ENCODE peak calls at places on chromosomes 1 and 21, in seven cellular contexts. One of them, this sample, is unnamed.

GRCh38 chr1:54340876-54341275 is 65.3 kb downstream of the SSBP3 start:
- DNase-seq in NCI-H1092: no peak
- DNase-seq in lower lobe of right lung: no peak
- DNase-seq in activated CD8-positive, alpha-beta memory T cell treated with anti-CD3 and anti-CD28 coated beads, Interleukin-2, amount 50 U/mL, for 48 hours: no peak
- DNase-seq in CD8-positive, alpha-beta memory T cell: no peak
- DNase-seq in EL: no peak
- DNase-seq in WTC11: no peak
- DNase-seq in this sample: no peak

GRCh38 chr1:44828003-44828651 is 14.9 kb downstream of the PTCH2 start:
- DNase-seq in activated CD8-positive, alpha-beta memory T cell treated with anti-CD3 and anti-CD28 coated beads, Interleukin-2, amount 50 U/mL, for 48 hours: no peak
- DNase-seq in NCI-H1092: no peak
- DNase-seq in WTC11: no peak
- DNase-seq in CD8-positive, alpha-beta memory T cell: no peak
- DNase-seq in lower lobe of right lung: no peak
- DNase-seq in EL: no peak
- DNase-seq in this sample: no peak

GRCh38 chr1:68814067-68814466 is 317.2 kb upstream of the DEPDC1 start:
- DNase-seq in EL: no peak
- DNase-seq in NCI-H1092: no peak
- DNase-seq in CD8-positive, alpha-beta memory T cell: no peak
- DNase-seq in lower lobe of right lung: no peak
- DNase-seq in activated CD8-positive, alpha-beta memory T cell treated with anti-CD3 and anti-CD28 coated beads, Interleukin-2, amount 50 U/mL, for 48 hours: no peak
- DNase-seq in WTC11: no peak
- DNase-seq in this sample: no peak

GRCh38 chr1:180424848-180425457 is 77.4 kb downstream of the ACBD6 start:
- DNase-seq in CD8-positive, alpha-beta memory T cell: no peak
- DNase-seq in lower lobe of right lung: no peak
- DNase-seq in NCI-H1092: peak; percentile 23
- DNase-seq in WTC11: no peak
- DNase-seq in activated CD8-positive, alpha-beta memory T cell treated with anti-CD3 and anti-CD28 coated beads, Interleukin-2, amount 50 U/mL, for 48 hours: no peak
- DNase-seq in EL: no peak
- DNase-seq in this sample: peak; percentile 94

GRCh38 chr21:27246741-27247140 is 279.9 kb upstream of the ADAMTS5 start:
- DNase-seq in WTC11: no peak
- DNase-seq in EL: peak; percentile 56
- DNase-seq in activated CD8-positive, alpha-beta memory T cell treated with anti-CD3 and anti-CD28 coated beads, Interleukin-2, amount 50 U/mL, for 48 hours: no peak
- DNase-seq in lower lobe of right lung: no peak
- DNase-seq in NCI-H1092: no peak
- DNase-seq in CD8-positive, alpha-beta memory T cell: no peak
- DNase-seq in this sample: no peak

GRCh38 chr1:6538958-6539357 is 15.4 kb downstream of the NOL9 start:
- DNase-seq in WTC11: no peak
- DNase-seq in activated CD8-positive, alpha-beta memory T cell treated with anti-CD3 and anti-CD28 coated beads, Interleukin-2, amount 50 U/mL, for 48 hours: no peak
- DNase-seq in EL: peak; percentile 67
- DNase-seq in NCI-H1092: no peak
- DNase-seq in lower lobe of right lung: no peak
- DNase-seq in CD8-positive, alpha-beta memory T cell: no peak
- DNase-seq in this sample: no peak

GRCh38 chr1:30743584-30744059 is 14.0 kb downstream of the LAPTM5 start:
- DNase-seq in WTC11: no peak
- DNase-seq in CD8-positive, alpha-beta memory T cell: peak; percentile 67
- DNase-seq in lower lobe of right lung: no peak
- DNase-seq in EL: no peak
- DNase-seq in NCI-H1092: no peak
- DNase-seq in activated CD8-positive, alpha-beta memory T cell treated with anti-CD3 and anti-CD28 coated beads, Interleukin-2, amount 50 U/mL, for 48 hours: no peak
- DNase-seq in this sample: no peak

GRCh38 chr1:61642475-61643232 is 82.3 kb downstream of the TM2D1 start:
- DNase-seq in WTC11: peak; percentile 19
- DNase-seq in EL: no peak
- DNase-seq in lower lobe of right lung: no peak
- DNase-seq in CD8-positive, alpha-beta memory T cell: no peak
- DNase-seq in activated CD8-positive, alpha-beta memory T cell treated with anti-CD3 and anti-CD28 coated beads, Interleukin-2, amount 50 U/mL, for 48 hours: no peak
- DNase-seq in NCI-H1092: no peak
- DNase-seq in this sample: no peak

GRCh38 chr1:89022167-89022959 is at the start of gene GBP3:
- DNase-seq in CD8-positive, alpha-beta memory T cell: no peak
- DNase-seq in NCI-H1092: peak; percentile 1
- DNase-seq in WTC11: no peak
- DNase-seq in lower lobe of right lung: no peak
- DNase-seq in activated CD8-positive, alpha-beta memory T cell treated with anti-CD3 and anti-CD28 coated beads, Interleukin-2, amount 50 U/mL, for 48 hours: no peak
- DNase-seq in EL: peak; percentile 66
- DNase-seq in this sample: no peak

GRCh38 chr1:94721240-94721639 is 98.9 kb upstream of the SLC44A3 start:
- DNase-seq in lower lobe of right lung: no peak
- DNase-seq in EL: no peak
- DNase-seq in NCI-H1092: no peak
- DNase-seq in CD8-positive, alpha-beta memory T cell: no peak
- DNase-seq in activated CD8-positive, alpha-beta memory T cell treated with anti-CD3 and anti-CD28 coated beads, Interleukin-2, amount 50 U/mL, for 48 hours: no peak
- DNase-seq in WTC11: no peak
- DNase-seq in this sample: no peak

GRCh38 chr1:186225089-186225488 is 150.0 kb downstream of the TPR start:
- DNase-seq in lower lobe of right lung: no peak
- DNase-seq in CD8-positive, alpha-beta memory T cell: no peak
- DNase-seq in activated CD8-positive, alpha-beta memory T cell treated with anti-CD3 and anti-CD28 coated beads, Interleukin-2, amount 50 U/mL, for 48 hours: no peak
- DNase-seq in WTC11: no peak
- DNase-seq in NCI-H1092: no peak
- DNase-seq in EL: peak; percentile 27
- DNase-seq in this sample: no peak

GRCh38 chr1:96538883-96539282 is 182.7 kb upstream of the PTBP2 start:
- DNase-seq in activated CD8-positive, alpha-beta memory T cell treated with anti-CD3 and anti-CD28 coated beads, Interleukin-2, amount 50 U/mL, for 48 hours: no peak
- DNase-seq in EL: peak; percentile 72
- DNase-seq in WTC11: no peak
- DNase-seq in CD8-positive, alpha-beta memory T cell: no peak
- DNase-seq in lower lobe of right lung: no peak
- DNase-seq in NCI-H1092: no peak
- DNase-seq in this sample: no peak

GRCh38 chr1:156494309-156494895 is 6.2 kb downstream of the MEF2D start:
- DNase-seq in NCI-H1092: no peak
- DNase-seq in EL: no peak
- DNase-seq in activated CD8-positive, alpha-beta memory T cell treated with anti-CD3 and anti-CD28 coated beads, Interleukin-2, amount 50 U/mL, for 48 hours: no peak
- DNase-seq in CD8-positive, alpha-beta memory T cell: no peak
- DNase-seq in lower lobe of right lung: no peak
- DNase-seq in WTC11: no peak
- DNase-seq in this sample: no peak

GRCh38 chr1:212313616-212314015 is 28.4 kb downstream of the PPP2R5A start:
- DNase-seq in activated CD8-positive, alpha-beta memory T cell treated with anti-CD3 and anti-CD28 coated beads, Interleukin-2, amount 50 U/mL, for 48 hours: no peak
- DNase-seq in CD8-positive, alpha-beta memory T cell: no peak
- DNase-seq in EL: peak; percentile 67
- DNase-seq in lower lobe of right lung: no peak
- DNase-seq in NCI-H1092: no peak
- DNase-seq in WTC11: no peak
- DNase-seq in this sample: no peak

GRCh38 chr1:1603671-1604373 is 3.9 kb upstream of the FNDC10 start:
- DNase-seq in lower lobe of right lung: no peak
- DNase-seq in activated CD8-positive, alpha-beta memory T cell treated with anti-CD3 and anti-CD28 coated beads, Interleukin-2, amount 50 U/mL, for 48 hours: no peak
- DNase-seq in WTC11: no peak
- DNase-seq in NCI-H1092: no peak
- DNase-seq in CD8-positive, alpha-beta memory T cell: no peak
- DNase-seq in EL: no peak
- DNase-seq in this sample: no peak

GRCh38 chr1:75614455-75615379 is 3.8 kb upstream of the SLC44A5 start:
- DNase-seq in lower lobe of right lung: peak; percentile 47
- DNase-seq in activated CD8-positive, alpha-beta memory T cell treated with anti-CD3 and anti-CD28 coated beads, Interleukin-2, amount 50 U/mL, for 48 hours: peak; percentile 75
- DNase-seq in WTC11: peak; percentile 82
- DNase-seq in EL: peak; percentile 34
- DNase-seq in NCI-H1092: peak; percentile 68
- DNase-seq in CD8-positive, alpha-beta memory T cell: no peak
- DNase-seq in this sample: no peak

GRCh38 chr1:16139473-16139962 is 16.4 kb downstream of the EPHA2 start:
- DNase-seq in CD8-positive, alpha-beta memory T cell: no peak
- DNase-seq in activated CD8-positive, alpha-beta memory T cell treated with anti-CD3 and anti-CD28 coated beads, Interleukin-2, amount 50 U/mL, for 48 hours: no peak
- DNase-seq in lower lobe of right lung: no peak
- DNase-seq in WTC11: no peak
- DNase-seq in EL: peak; percentile 96
- DNase-seq in NCI-H1092: no peak
- DNase-seq in this sample: no peak

GRCh38 chr1:168637350-168637991 is 61.1 kb downstream of the XCL1 start:
- DNase-seq in CD8-positive, alpha-beta memory T cell: no peak
- DNase-seq in EL: peak; percentile 36
- DNase-seq in activated CD8-positive, alpha-beta memory T cell treated with anti-CD3 and anti-CD28 coated beads, Interleukin-2, amount 50 U/mL, for 48 hours: no peak
- DNase-seq in lower lobe of right lung: no peak
- DNase-seq in NCI-H1092: peak; percentile 58
- DNase-seq in WTC11: no peak
- DNase-seq in this sample: peak; percentile 67

GRCh38 chr1:171179323-171180227 is 5.5 kb upstream of the FMO2 start:
- DNase-seq in lower lobe of right lung: no peak
- DNase-seq in CD8-positive, alpha-beta memory T cell: no peak
- DNase-seq in WTC11: no peak
- DNase-seq in activated CD8-positive, alpha-beta memory T cell treated with anti-CD3 and anti-CD28 coated beads, Interleukin-2, amount 50 U/mL, for 48 hours: no peak
- DNase-seq in NCI-H1092: no peak
- DNase-seq in EL: no peak
- DNase-seq in this sample: no peak

GRCh38 chr1:24374891-24375786 is 38.4 kb downstream of the STPG1 start:
- DNase-seq in activated CD8-positive, alpha-beta memory T cell treated with anti-CD3 and anti-CD28 coated beads, Interleukin-2, amount 50 U/mL, for 48 hours: no peak
- DNase-seq in lower lobe of right lung: no peak
- DNase-seq in CD8-positive, alpha-beta memory T cell: no peak
- DNase-seq in WTC11: peak; percentile 42
- DNase-seq in NCI-H1092: no peak
- DNase-seq in EL: peak; percentile 45
- DNase-seq in this sample: no peak

GRCh38 chr1:228544021-228544850 is 57.1 kb downstream of the RNF187 start:
- DNase-seq in CD8-positive, alpha-beta memory T cell: no peak
- DNase-seq in WTC11: no peak
- DNase-seq in lower lobe of right lung: no peak
- DNase-seq in activated CD8-positive, alpha-beta memory T cell treated with anti-CD3 and anti-CD28 coated beads, Interleukin-2, amount 50 U/mL, for 48 hours: no peak
- DNase-seq in EL: no peak
- DNase-seq in NCI-H1092: no peak
- DNase-seq in this sample: no peak

GRCh38 chr1:26254404-26254803 is 20.4 kb downstream of the CEP85 start:
- DNase-seq in CD8-positive, alpha-beta memory T cell: no peak
- DNase-seq in WTC11: no peak
- DNase-seq in EL: no peak
- DNase-seq in activated CD8-positive, alpha-beta memory T cell treated with anti-CD3 and anti-CD28 coated beads, Interleukin-2, amount 50 U/mL, for 48 hours: no peak
- DNase-seq in lower lobe of right lung: no peak
- DNase-seq in NCI-H1092: no peak
- DNase-seq in this sample: no peak

GRCh38 chr1:147834189-147834588 is 68.4 kb upstream of the GJA8 start:
- DNase-seq in WTC11: no peak
- DNase-seq in CD8-positive, alpha-beta memory T cell: no peak
- DNase-seq in EL: no peak
- DNase-seq in activated CD8-positive, alpha-beta memory T cell treated with anti-CD3 and anti-CD28 coated beads, Interleukin-2, amount 50 U/mL, for 48 hours: no peak
- DNase-seq in NCI-H1092: no peak
- DNase-seq in lower lobe of right lung: no peak
- DNase-seq in this sample: no peak

GRCh38 chr1:24888971-24889670 is 41.0 kb downstream of the RUNX3 start:
- DNase-seq in activated CD8-positive, alpha-beta memory T cell treated with anti-CD3 and anti-CD28 coated beads, Interleukin-2, amount 50 U/mL, for 48 hours: no peak
- DNase-seq in CD8-positive, alpha-beta memory T cell: no peak
- DNase-seq in lower lobe of right lung: no peak
- DNase-seq in WTC11: no peak
- DNase-seq in NCI-H1092: no peak
- DNase-seq in EL: peak; percentile 68
- DNase-seq in this sample: no peak

GRCh38 chr21:39386194-39386593 is 37.3 kb upstream of the HMGN1 start:
- DNase-seq in lower lobe of right lung: no peak
- DNase-seq in NCI-H1092: peak; percentile 36
- DNase-seq in activated CD8-positive, alpha-beta memory T cell treated with anti-CD3 and anti-CD28 coated beads, Interleukin-2, amount 50 U/mL, for 48 hours: peak; percentile 62
- DNase-seq in WTC11: no peak
- DNase-seq in CD8-positive, alpha-beta memory T cell: no peak
- DNase-seq in EL: no peak
- DNase-seq in this sample: no peak

GRCh38 chr1:26318338-26319064 is 743 bp downstream of the CD52 start:
- DNase-seq in WTC11: no peak
- DNase-seq in lower lobe of right lung: peak; percentile 72
- DNase-seq in EL: no peak
- DNase-seq in CD8-positive, alpha-beta memory T cell: no peak
- DNase-seq in NCI-H1092: no peak
- DNase-seq in activated CD8-positive, alpha-beta memory T cell treated with anti-CD3 and anti-CD28 coated beads, Interleukin-2, amount 50 U/mL, for 48 hours: peak; percentile 75
- DNase-seq in this sample: no peak

GRCh38 chr1:227889863-227890405 is 57.8 kb downstream of the WNT9A start:
- DNase-seq in NCI-H1092: no peak
- DNase-seq in EL: no peak
- DNase-seq in CD8-positive, alpha-beta memory T cell: no peak
- DNase-seq in lower lobe of right lung: peak; percentile 42
- DNase-seq in activated CD8-positive, alpha-beta memory T cell treated with anti-CD3 and anti-CD28 coated beads, Interleukin-2, amount 50 U/mL, for 48 hours: peak; percentile 39
- DNase-seq in WTC11: no peak
- DNase-seq in this sample: no peak

GRCh38 chr1:162590686-162591085 is 29.2 kb downstream of the UAP1 start:
- DNase-seq in EL: no peak
- DNase-seq in lower lobe of right lung: no peak
- DNase-seq in WTC11: no peak
- DNase-seq in activated CD8-positive, alpha-beta memory T cell treated with anti-CD3 and anti-CD28 coated beads, Interleukin-2, amount 50 U/mL, for 48 hours: no peak
- DNase-seq in CD8-positive, alpha-beta memory T cell: no peak
- DNase-seq in NCI-H1092: no peak
- DNase-seq in this sample: no peak

GRCh38 chr21:29018540-29018939 is 609 bp downstream of the RWDD2B start:
- DNase-seq in WTC11: no peak
- DNase-seq in NCI-H1092: no peak
- DNase-seq in EL: no peak
- DNase-seq in activated CD8-positive, alpha-beta memory T cell treated with anti-CD3 and anti-CD28 coated beads, Interleukin-2, amount 50 U/mL, for 48 hours: no peak
- DNase-seq in CD8-positive, alpha-beta memory T cell: no peak
- DNase-seq in lower lobe of right lung: no peak
- DNase-seq in this sample: no peak

GRCh38 chr1:98793136-98793535 is 131.6 kb downstream of the SNX7 start:
- DNase-seq in CD8-positive, alpha-beta memory T cell: no peak
- DNase-seq in lower lobe of right lung: no peak
- DNase-seq in WTC11: no peak
- DNase-seq in activated CD8-positive, alpha-beta memory T cell treated with anti-CD3 and anti-CD28 coated beads, Interleukin-2, amount 50 U/mL, for 48 hours: no peak
- DNase-seq in EL: peak; percentile 9
- DNase-seq in NCI-H1092: no peak
- DNase-seq in this sample: no peak

GRCh38 chr21:33478858-33479678 is 706 bp downstream of the TMEM50B start:
- DNase-seq in WTC11: peak; percentile 69
- DNase-seq in lower lobe of right lung: peak; percentile 69
- DNase-seq in NCI-H1092: peak; percentile 3
- DNase-seq in EL: peak; percentile 42
- DNase-seq in activated CD8-positive, alpha-beta memory T cell treated with anti-CD3 and anti-CD28 coated beads, Interleukin-2, amount 50 U/mL, for 48 hours: peak; percentile 72
- DNase-seq in CD8-positive, alpha-beta memory T cell: peak; percentile 29
- DNase-seq in this sample: no peak

GRCh38 chr1:17404034-17404671 is 32.2 kb downstream of the PADI6 start:
- DNase-seq in WTC11: no peak
- DNase-seq in lower lobe of right lung: no peak
- DNase-seq in activated CD8-positive, alpha-beta memory T cell treated with anti-CD3 and anti-CD28 coated beads, Interleukin-2, amount 50 U/mL, for 48 hours: no peak
- DNase-seq in CD8-positive, alpha-beta memory T cell: no peak
- DNase-seq in NCI-H1092: no peak
- DNase-seq in EL: no peak
- DNase-seq in this sample: no peak

GRCh38 chr1:223702735-223703667 is 9.3 kb upstream of the CAPN2 start:
- DNase-seq in activated CD8-positive, alpha-beta memory T cell treated with anti-CD3 and anti-CD28 coated beads, Interleukin-2, amount 50 U/mL, for 48 hours: no peak
- DNase-seq in NCI-H1092: no peak
- DNase-seq in EL: peak; percentile 82
- DNase-seq in WTC11: no peak
- DNase-seq in lower lobe of right lung: no peak
- DNase-seq in CD8-positive, alpha-beta memory T cell: no peak
- DNase-seq in this sample: no peak

GRCh38 chr1:20484526-20485462 is 1.2 kb downstream of the CAMK2N1 start:
- DNase-seq in lower lobe of right lung: no peak
- DNase-seq in WTC11: no peak
- DNase-seq in NCI-H1092: no peak
- DNase-seq in EL: peak; percentile 26
- DNase-seq in CD8-positive, alpha-beta memory T cell: no peak
- DNase-seq in activated CD8-positive, alpha-beta memory T cell treated with anti-CD3 and anti-CD28 coated beads, Interleukin-2, amount 50 U/mL, for 48 hours: no peak
- DNase-seq in this sample: no peak

GRCh38 chr1:89615676-89616598 is 17.0 kb upstream of the LRRC8C start:
- DNase-seq in WTC11: no peak
- DNase-seq in lower lobe of right lung: no peak
- DNase-seq in activated CD8-positive, alpha-beta memory T cell treated with anti-CD3 and anti-CD28 coated beads, Interleukin-2, amount 50 U/mL, for 48 hours: no peak
- DNase-seq in EL: no peak
- DNase-seq in NCI-H1092: no peak
- DNase-seq in CD8-positive, alpha-beta memory T cell: peak; percentile 13
- DNase-seq in this sample: no peak

GRCh38 chr21:29423521-29423920 is 124.8 kb downstream of the BACH1 start:
- DNase-seq in activated CD8-positive, alpha-beta memory T cell treated with anti-CD3 and anti-CD28 coated beads, Interleukin-2, amount 50 U/mL, for 48 hours: no peak
- DNase-seq in WTC11: no peak
- DNase-seq in NCI-H1092: no peak
- DNase-seq in lower lobe of right lung: no peak
- DNase-seq in EL: no peak
- DNase-seq in CD8-positive, alpha-beta memory T cell: no peak
- DNase-seq in this sample: no peak

GRCh38 chr1:52574594-52574993 is 21.7 kb upstream of the TUT4 start:
- DNase-seq in EL: peak; percentile 92
- DNase-seq in activated CD8-positive, alpha-beta memory T cell treated with anti-CD3 and anti-CD28 coated beads, Interleukin-2, amount 50 U/mL, for 48 hours: no peak
- DNase-seq in NCI-H1092: no peak
- DNase-seq in WTC11: no peak
- DNase-seq in CD8-positive, alpha-beta memory T cell: no peak
- DNase-seq in lower lobe of right lung: no peak
- DNase-seq in this sample: no peak